ENCODE peak calls at places on chromosomes 7 and 10, in eight cellular contexts. One of them, this sample, is unnamed.

GRCh38 chr7:151817981-151818673 is 58.8 kb downstream of the PRKAG2 start:
- DNase-seq in GM20000: no peak
- DNase-seq in GM06990: no peak
- DNase-seq in heart right ventricle: no peak
- DNase-seq in chondrocyte: peak
- DNase-seq in fibroblast of lung: no peak
- DNase-seq in A549: no peak
- DNase-seq in fibroblast of mammary gland: no peak
- DNase-seq in this sample: no peak

GRCh38 chr10:52645435-52645776 is 127.2 kb downstream of the MBL2 start:
- DNase-seq in GM20000: no peak
- DNase-seq in GM06990: no peak
- DNase-seq in heart right ventricle: no peak
- DNase-seq in chondrocyte: no peak
- DNase-seq in fibroblast of lung: no peak
- DNase-seq in A549: no peak
- DNase-seq in fibroblast of mammary gland: no peak
- DNase-seq in this sample: no peak

GRCh38 chr10:112175409-112175808 is 8.2 kb downstream of the GPAM start:
- DNase-seq in GM20000: no peak
- DNase-seq in GM06990: no peak
- DNase-seq in heart right ventricle: no peak
- DNase-seq in chondrocyte: no peak
- DNase-seq in fibroblast of lung: no peak
- DNase-seq in A549: no peak
- DNase-seq in fibroblast of mammary gland: no peak
- DNase-seq in this sample: no peak

GRCh38 chr10:484441-484924 is 205.0 kb downstream of the DIP2C start:
- DNase-seq in GM20000: no peak
- DNase-seq in GM06990: no peak
- DNase-seq in heart right ventricle: no peak
- DNase-seq in chondrocyte: peak
- DNase-seq in fibroblast of lung: peak
- DNase-seq in A549: no peak
- DNase-seq in fibroblast of mammary gland: no peak
- DNase-seq in this sample: peak

GRCh38 chr10:132862485-132863420 is 76.8 kb upstream of the NKX6-2 start:
- DNase-seq in GM20000: no peak
- DNase-seq in GM06990: no peak
- DNase-seq in heart right ventricle: peak
- DNase-seq in chondrocyte: peak
- DNase-seq in fibroblast of lung: no peak
- DNase-seq in A549: no peak
- DNase-seq in fibroblast of mammary gland: no peak
- DNase-seq in this sample: no peak

GRCh38 chr7:44078521-44078920 is 3.8 kb downstream of the POLM start:
- DNase-seq in GM20000: no peak
- DNase-seq in GM06990: no peak
- DNase-seq in heart right ventricle: no peak
- DNase-seq in chondrocyte: peak
- DNase-seq in fibroblast of lung: no peak
- DNase-seq in A549: no peak
- DNase-seq in fibroblast of mammary gland: no peak
- DNase-seq in this sample: no peak

GRCh38 chr7:153193144-153193595 is 433.6 kb downstream of the ACTR3B start:
- DNase-seq in GM20000: peak
- DNase-seq in GM06990: peak
- DNase-seq in heart right ventricle: peak
- DNase-seq in chondrocyte: no peak
- DNase-seq in fibroblast of lung: no peak
- DNase-seq in A549: peak
- DNase-seq in fibroblast of mammary gland: no peak
- DNase-seq in this sample: no peak

GRCh38 chr10:33388325-33388724 is 53.9 kb upstream of the NRP1 start:
- DNase-seq in GM20000: no peak
- DNase-seq in GM06990: no peak
- DNase-seq in heart right ventricle: no peak
- DNase-seq in chondrocyte: no peak
- DNase-seq in fibroblast of lung: no peak
- DNase-seq in A549: no peak
- DNase-seq in fibroblast of mammary gland: no peak
- DNase-seq in this sample: no peak

GRCh38 chr10:130141460-130141859 is 5.3 kb downstream of the GLRX3 start:
- DNase-seq in GM20000: no peak
- DNase-seq in GM06990: no peak
- DNase-seq in heart right ventricle: no peak
- DNase-seq in chondrocyte: no peak
- DNase-seq in fibroblast of lung: peak
- DNase-seq in A549: no peak
- DNase-seq in fibroblast of mammary gland: peak
- DNase-seq in this sample: no peak

GRCh38 chr7:92609921-92610518 is 19.8 kb upstream of the FAM133B start:
- DNase-seq in GM20000: no peak
- DNase-seq in GM06990: no peak
- DNase-seq in heart right ventricle: no peak
- DNase-seq in chondrocyte: no peak
- DNase-seq in fibroblast of lung: peak
- DNase-seq in A549: no peak
- DNase-seq in fibroblast of mammary gland: no peak
- DNase-seq in this sample: no peak

GRCh38 chr10:102055647-102056419 is at the start of gene ARMH3:
- DNase-seq in GM20000: peak
- DNase-seq in GM06990: peak
- DNase-seq in heart right ventricle: peak
- DNase-seq in chondrocyte: peak
- DNase-seq in fibroblast of lung: peak
- DNase-seq in A549: peak
- DNase-seq in fibroblast of mammary gland: peak
- DNase-seq in this sample: peak

GRCh38 chr10:72691470-72692056 is 380 bp upstream of the MCU start:
- DNase-seq in GM20000: no peak
- DNase-seq in GM06990: no peak
- DNase-seq in heart right ventricle: no peak
- DNase-seq in chondrocyte: no peak
- DNase-seq in fibroblast of lung: no peak
- DNase-seq in A549: peak
- DNase-seq in fibroblast of mammary gland: no peak
- DNase-seq in this sample: no peak

GRCh38 chr10:130927157-130927556 is 384.4 kb downstream of the TCERG1L start:
- DNase-seq in GM20000: peak
- DNase-seq in GM06990: no peak
- DNase-seq in heart right ventricle: no peak
- DNase-seq in chondrocyte: no peak
- DNase-seq in fibroblast of lung: no peak
- DNase-seq in A549: no peak
- DNase-seq in fibroblast of mammary gland: no peak
- DNase-seq in this sample: no peak

GRCh38 chr7:41328131-41328530 is 374.8 kb downstream of the INHBA start:
- DNase-seq in GM20000: no peak
- DNase-seq in GM06990: no peak
- DNase-seq in heart right ventricle: no peak
- DNase-seq in chondrocyte: no peak
- DNase-seq in fibroblast of lung: no peak
- DNase-seq in A549: no peak
- DNase-seq in fibroblast of mammary gland: no peak
- DNase-seq in this sample: no peak

GRCh38 chr7:137592232-137592896 is 248.8 kb upstream of the PTN start:
- DNase-seq in GM20000: peak
- DNase-seq in GM06990: no peak
- DNase-seq in heart right ventricle: peak
- DNase-seq in chondrocyte: no peak
- DNase-seq in fibroblast of lung: peak
- DNase-seq in A549: peak
- DNase-seq in fibroblast of mammary gland: peak
- DNase-seq in this sample: peak

GRCh38 chr10:111116211-111116610 is 39.4 kb downstream of the ADRA2A start:
- DNase-seq in GM20000: no peak
- DNase-seq in GM06990: no peak
- DNase-seq in heart right ventricle: no peak
- DNase-seq in chondrocyte: no peak
- DNase-seq in fibroblast of lung: no peak
- DNase-seq in A549: no peak
- DNase-seq in fibroblast of mammary gland: no peak
- DNase-seq in this sample: no peak

GRCh38 chr10:103787251-103787816 is 68.0 kb downstream of the SH3PXD2A start:
- DNase-seq in GM20000: no peak
- DNase-seq in GM06990: no peak
- DNase-seq in heart right ventricle: no peak
- DNase-seq in chondrocyte: no peak
- DNase-seq in fibroblast of lung: no peak
- DNase-seq in A549: no peak
- DNase-seq in fibroblast of mammary gland: no peak
- DNase-seq in this sample: no peak

GRCh38 chr10:103784723-103785418 is 70.5 kb downstream of the SH3PXD2A start:
- DNase-seq in GM20000: no peak
- DNase-seq in GM06990: no peak
- DNase-seq in heart right ventricle: no peak
- DNase-seq in chondrocyte: no peak
- DNase-seq in fibroblast of lung: no peak
- DNase-seq in A549: no peak
- DNase-seq in fibroblast of mammary gland: no peak
- DNase-seq in this sample: no peak

GRCh38 chr10:103783686-103784085 is 71.7 kb downstream of the SH3PXD2A start:
- DNase-seq in GM20000: no peak
- DNase-seq in GM06990: no peak
- DNase-seq in heart right ventricle: no peak
- DNase-seq in chondrocyte: no peak
- DNase-seq in fibroblast of lung: no peak
- DNase-seq in A549: no peak
- DNase-seq in fibroblast of mammary gland: peak
- DNase-seq in this sample: no peak

GRCh38 chr10:103784089-103784488 is 71.3 kb downstream of the SH3PXD2A start:
- DNase-seq in GM20000: no peak
- DNase-seq in GM06990: no peak
- DNase-seq in heart right ventricle: no peak
- DNase-seq in chondrocyte: no peak
- DNase-seq in fibroblast of lung: no peak
- DNase-seq in A549: no peak
- DNase-seq in fibroblast of mammary gland: no peak
- DNase-seq in this sample: no peak

DNA sequence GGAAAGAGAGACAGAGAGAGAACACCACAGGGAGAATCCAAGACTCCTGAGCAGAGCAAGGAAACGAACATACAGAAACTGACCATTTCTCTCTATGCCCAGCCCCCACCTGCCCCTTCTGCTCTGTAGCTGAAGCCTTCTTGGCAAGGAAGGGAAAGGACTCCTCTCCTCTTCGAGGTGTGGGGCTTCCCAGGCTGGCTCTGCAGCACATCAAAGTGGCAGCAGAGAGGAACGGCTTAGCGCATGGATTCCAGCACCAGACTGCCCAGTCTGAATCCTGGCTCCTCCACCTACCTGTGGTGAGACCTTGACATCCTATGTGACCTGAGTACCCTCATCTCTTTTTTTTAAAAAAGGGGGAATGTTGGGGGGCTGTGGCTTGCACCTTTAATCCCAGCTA is 69.4 kb downstream of the SH3PXD2A start:
- DNase-seq in GM20000: no peak
- DNase-seq in GM06990: no peak
- DNase-seq in heart right ventricle: no peak
- DNase-seq in chondrocyte: no peak
- DNase-seq in fibroblast of lung: no peak
- DNase-seq in A549: no peak
- DNase-seq in fibroblast of mammary gland: no peak
- DNase-seq in this sample: no peak
- TF ChIP-seq CTCF in GM20000: no peak
- TF ChIP-seq CTCF in GM06990: no peak
- TF ChIP-seq CTCF in heart right ventricle: no peak
- TF ChIP-seq CTCF in chondrocyte: no peak
- TF ChIP-seq CTCF in fibroblast of lung: no peak
- TF ChIP-seq CTCF in A549: no peak
- TF ChIP-seq CTCF in fibroblast of mammary gland: no peak
- TF ChIP-seq CTCF in this sample: no peak

GRCh38 chr10:26503911-26504310 is 65.8 kb downstream of the APBB1IP start:
- DNase-seq in GM20000: no peak
- DNase-seq in GM06990: no peak
- DNase-seq in heart right ventricle: no peak
- DNase-seq in chondrocyte: no peak
- DNase-seq in fibroblast of lung: no peak
- DNase-seq in A549: no peak
- DNase-seq in fibroblast of mammary gland: no peak
- DNase-seq in this sample: no peak
- TF ChIP-seq CTCF in GM20000: no peak
- TF ChIP-seq CTCF in GM06990: peak
- TF ChIP-seq CTCF in heart right ventricle: no peak
- TF ChIP-seq CTCF in chondrocyte: no peak
- TF ChIP-seq CTCF in fibroblast of lung: no peak
- TF ChIP-seq CTCF in A549: peak
- TF ChIP-seq CTCF in fibroblast of mammary gland: peak
- TF ChIP-seq CTCF in this sample: no peak

GRCh38 chr10:91389636-91390512 is 20.3 kb upstream of the HECTD2 start:
- DNase-seq in GM20000: peak
- DNase-seq in GM06990: no peak
- DNase-seq in heart right ventricle: no peak
- DNase-seq in chondrocyte: no peak
- DNase-seq in fibroblast of lung: peak
- DNase-seq in A549: peak
- DNase-seq in fibroblast of mammary gland: peak
- DNase-seq in this sample: no peak
- TF ChIP-seq CTCF in GM20000: peak
- TF ChIP-seq CTCF in GM06990: peak
- TF ChIP-seq CTCF in heart right ventricle: peak
- TF ChIP-seq CTCF in chondrocyte: peak
- TF ChIP-seq CTCF in fibroblast of lung: peak
- TF ChIP-seq CTCF in A549: peak
- TF ChIP-seq CTCF in fibroblast of mammary gland: peak
- TF ChIP-seq CTCF in this sample: peak

GRCh38 chr10:58334817-58335305 is at the start of gene UBE2D1:
- DNase-seq in GM20000: peak
- DNase-seq in GM06990: peak
- DNase-seq in heart right ventricle: peak
- DNase-seq in chondrocyte: peak
- DNase-seq in fibroblast of lung: peak
- DNase-seq in A549: peak
- DNase-seq in fibroblast of mammary gland: peak
- DNase-seq in this sample: peak
- TF ChIP-seq CTCF in GM20000: no peak
- TF ChIP-seq CTCF in GM06990: no peak
- TF ChIP-seq CTCF in heart right ventricle: no peak
- TF ChIP-seq CTCF in chondrocyte: peak
- TF ChIP-seq CTCF in fibroblast of lung: no peak
- TF ChIP-seq CTCF in A549: no peak
- TF ChIP-seq CTCF in fibroblast of mammary gland: no peak
- TF ChIP-seq CTCF in this sample: no peak